ENCODE peak calls at places on chromosomes 7 and 10, in four cellular contexts. E, W, U and A are unnamed samples.

GRCh38 chr7:39816462-39817065 is 133.5 kb upstream of the CDK13 start:
- DNase-seq in E (no peak), W (no peak), U (no peak), A (no peak)

GRCh38 chr7:28658392-28658791 is 246.1 kb downstream of the CREB5 start:
- DNase-seq in E (no peak), W (no peak), U (no peak), A (no peak)

GRCh38 chr7:116525913-116526857 is 1.3 kb downstream of the CAV1 start:
- DNase-seq in E (peak), W (peak), U (peak), A (peak)

GRCh38 chr7:88184848-88185304 is 35.0 kb downstream of the SRI start:
- DNase-seq in E (peak), W (no peak), U (peak), A (peak)

GRCh38 chr7:45897042-45897690 is 8.9 kb downstream of the IGFBP1 start:
- DNase-seq in E (peak), W (no peak), U (no peak), A (peak)

GRCh38 chr7:127943541-127944521 is 87.4 kb downstream of the LRRC4 start:
- DNase-seq in E (peak), W (peak), U (no peak), A (peak)

GRCh38 chr7:159122276-159122675 is 22.4 kb downstream of the VIPR2 start:
- DNase-seq in E (no peak), W (no peak), U (no peak), A (no peak)

GRCh38 chr10:52864459-52865106 is 92.0 kb upstream of the MBL2 start:
- DNase-seq in E (peak), W (no peak), U (peak), A (peak)

GRCh38 chr7:144670251-144670650 is 165.6 kb downstream of the TPK1 start:
- DNase-seq in E (peak), W (no peak), U (no peak), A (no peak)

GRCh38 chr10:121409466-121410104 is 188.7 kb downstream of the FGFR2 start:
- DNase-seq in E (peak), W (no peak), U (no peak), A (no peak)

GRCh38 chr7:123819001-123819400 is 26.0 kb upstream of the HYAL4 start:
- DNase-seq in E (no peak), W (no peak), U (no peak), A (no peak)

GRCh38 chr10:119061352-119061751 is 19.3 kb downstream of the EIF3A start:
- DNase-seq in E (no peak), W (no peak), U (no peak), A (no peak)

GRCh38 chr10:59606551-59606961 is 103.1 kb downstream of the SLC16A9 start:
- DNase-seq in E (peak), W (peak), U (no peak), A (peak)

GRCh38 chr10:70444613-70445222 is 3.2 kb upstream of the NODAL start:
- DNase-seq in E (no peak), W (no peak), U (no peak), A (no peak)

GRCh38 chr10:70711911-70712310 is 39.6 kb downstream of the ADAMTS14 start:
- DNase-seq in E (no peak), W (no peak), U (no peak), A (no peak)

GRCh38 chr10:63431962-63432797 is 33.6 kb downstream of the JMJD1C start:
- DNase-seq in E (no peak), W (no peak), U (peak), A (no peak)

GRCh38 chr7:920351-921070 is 34.0 kb downstream of the ADAP1 start:
- DNase-seq in E (no peak), W (no peak), U (no peak), A (no peak)

GRCh38 chr7:152330827-152331226 is 105.0 kb downstream of the KMT2C start:
- DNase-seq in E (no peak), W (no peak), U (no peak), A (peak)

GRCh38 chr10:61643316-61643751 is 19.4 kb upstream of the CABCOCO1 start:
- DNase-seq in E (peak), W (no peak), U (no peak), A (peak)

GRCh38 chr10:34821587-34822585 is 6.8 kb upstream of the PARD3 start:
- DNase-seq in E (no peak), W (no peak), U (no peak), A (peak)

GRCh38 chr7:47561715-47562446 is 20.0 kb downstream of the TNS3 start:
- DNase-seq in E (no peak), W (no peak), U (no peak), A (no peak)

GRCh38 chr7:40546616-40547501 is 412.1 kb downstream of the SUGCT start:
- DNase-seq in E (no peak), W (peak), U (no peak), A (no peak)

GRCh38 chr10:90363799-90364483 is 493.9 kb downstream of the HTR7 start:
- DNase-seq in E (no peak), W (no peak), U (no peak), A (no peak)

GRCh38 chr7:5997210-5997808 is 11.5 kb downstream of the PMS2 start:
- DNase-seq in E (peak), W (peak), U (peak), A (peak)

GRCh38 chr7:18939771-18940576 is 177.5 kb downstream of the TWIST1 start:
- DNase-seq in E (no peak), W (no peak), U (no peak), A (no peak)

GRCh38 chr10:111277685-111278084 is 200.9 kb downstream of the ADRA2A start:
- DNase-seq in E (no peak), W (no peak), U (no peak), A (no peak)

GRCh38 chr7:48140001-48140681 is 31.1 kb upstream of the ABCA13 start:
- DNase-seq in E (peak), W (no peak), U (no peak), A (peak)

GRCh38 chr10:79443338-79444242 is 1.8 kb downstream of the ZCCHC24 start:
- DNase-seq in E (no peak), W (no peak), U (no peak), A (no peak)

GRCh38 chr10:80472234-80473095 is 18.4 kb downstream of the TSPAN14 start:
- DNase-seq in E (peak), W (no peak), U (peak), A (peak)

GRCh38 chr7:82230826-82231581 is 212.6 kb downstream of the CACNA2D1 start:
- DNase-seq in E (no peak), W (no peak), U (no peak), A (no peak)

GRCh38 chr7:5596046-5596895 is 172.6 kb upstream of the TNRC18 start:
- DNase-seq in E (peak), W (peak), U (peak), A (peak)

GRCh38 chr10:108421256-108421655 is 1256.8 kb upstream of the SORCS1 start:
- DNase-seq in E (no peak), W (peak), U (peak), A (no peak)

GRCh38 chr10:46225597-46225996 is 61.2 kb upstream of the ANTXRL start:
- DNase-seq in E (no peak), W (no peak), U (no peak), A (no peak)

GRCh38 chr7:99864041-99864440 is 12.8 kb downstream of the OR2AE1 start:
- DNase-seq in E (peak), W (no peak), U (no peak), A (no peak)

GRCh38 chr10:62075414-62075813 is 173.9 kb downstream of the ARID5B start:
- DNase-seq in E (no peak), W (no peak), U (no peak), A (peak)

GRCh38 chr10:131972474-131973071 is 9.2 kb downstream of the BNIP3 start:
- DNase-seq in E (peak), W (peak), U (no peak), A (no peak)

GRCh38 chr7:75048435-75049379 is 24.9 kb downstream of the RCC1L start:
- DNase-seq in E (peak), W (no peak), U (no peak), A (peak)

GRCh38 chr10:5434017-5434753 is 21.8 kb downstream of the NET1 start:
- DNase-seq in E (peak), W (no peak), U (peak), A (peak)

GRCh38 chr10:86374664-86375063 is 8.1 kb upstream of the GRID1 start:
- DNase-seq in E (no peak), W (no peak), U (no peak), A (no peak)

GRCh38 chr7:113086431-113086888 is at the start of gene GPR85:
- DNase-seq in E (peak), W (peak), U (peak), A (peak)

GRCh38 chr10:117424789-117425649 is 49.8 kb upstream of the PDZD8 start:
- DNase-seq in E (no peak), W (no peak), U (no peak), A (no peak)
- TF ChIP-seq CTCF in E (no peak), W (no peak), U (no peak), A (no peak)

GRCh38 chr10:109429956-109430760 is 493.2 kb downstream of the XPNPEP1 start:
- DNase-seq in E (peak), W (no peak), U (no peak), A (peak)

GRCh38 chr10:109426987-109427386 is 496.3 kb downstream of the XPNPEP1 start:
- DNase-seq in E (no peak), W (no peak), U (no peak), A (no peak)

GRCh38 chr10:109428775-109429480 is 494.4 kb downstream of the XPNPEP1 start:
- DNase-seq in E (no peak), W (no peak), U (no peak), A (no peak)

GRCh38 chr10:109430844-109431243 is 492.5 kb downstream of the XPNPEP1 start:
- DNase-seq in E (peak), W (no peak), U (no peak), A (no peak)

DNA sequence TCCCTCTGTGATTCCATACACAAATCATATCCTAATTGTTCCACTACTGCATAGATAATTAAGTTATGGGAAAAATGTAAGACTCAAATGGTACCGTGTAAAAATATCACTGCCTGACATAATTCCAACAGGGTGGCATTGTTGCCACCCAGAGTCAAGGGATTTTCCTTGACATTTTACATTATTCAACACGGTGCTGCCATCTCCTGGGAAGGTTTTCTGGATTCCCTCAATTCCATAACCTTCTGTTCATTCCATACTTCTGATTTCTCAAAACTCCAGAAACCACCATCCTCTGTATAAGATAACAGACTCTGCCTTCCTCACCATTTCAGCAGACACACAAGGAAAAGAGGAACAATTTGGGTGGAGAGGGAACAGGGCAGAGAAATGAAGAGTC is 495.9 kb downstream of the XPNPEP1 start:
- DNase-seq in E (no peak), W (no peak), U (no peak), A (peak)
- TF ChIP-seq CTCF in E (no peak), W (no peak), U (no peak), A (peak)

GRCh38 chr7:93147358-93147757 is 827 bp downstream of the SAMD9L start:
- DNase-seq in E (peak), W (no peak), U (peak), A (peak)

GRCh38 chr7:93148135-93148534 is at the start of gene SAMD9L:
- DNase-seq in E (peak), W (no peak), U (peak), A (peak)

GRCh38 chr7:93146465-93147127 is 1.6 kb downstream of the SAMD9L start:
- DNase-seq in E (no peak), W (no peak), U (peak), A (no peak)

GRCh38 chr7:93148727-93149126 is 542 bp upstream of the SAMD9L start:
- DNase-seq in E (no peak), W (no peak), U (no peak), A (no peak)

GRCh38 chr7:93150200-93150835 is 2.1 kb upstream of the SAMD9L start:
- DNase-seq in E (peak), W (no peak), U (no peak), A (peak)
- TF ChIP-seq CTCF in E (no peak), W (no peak), U (no peak), A (no peak)

DNA sequence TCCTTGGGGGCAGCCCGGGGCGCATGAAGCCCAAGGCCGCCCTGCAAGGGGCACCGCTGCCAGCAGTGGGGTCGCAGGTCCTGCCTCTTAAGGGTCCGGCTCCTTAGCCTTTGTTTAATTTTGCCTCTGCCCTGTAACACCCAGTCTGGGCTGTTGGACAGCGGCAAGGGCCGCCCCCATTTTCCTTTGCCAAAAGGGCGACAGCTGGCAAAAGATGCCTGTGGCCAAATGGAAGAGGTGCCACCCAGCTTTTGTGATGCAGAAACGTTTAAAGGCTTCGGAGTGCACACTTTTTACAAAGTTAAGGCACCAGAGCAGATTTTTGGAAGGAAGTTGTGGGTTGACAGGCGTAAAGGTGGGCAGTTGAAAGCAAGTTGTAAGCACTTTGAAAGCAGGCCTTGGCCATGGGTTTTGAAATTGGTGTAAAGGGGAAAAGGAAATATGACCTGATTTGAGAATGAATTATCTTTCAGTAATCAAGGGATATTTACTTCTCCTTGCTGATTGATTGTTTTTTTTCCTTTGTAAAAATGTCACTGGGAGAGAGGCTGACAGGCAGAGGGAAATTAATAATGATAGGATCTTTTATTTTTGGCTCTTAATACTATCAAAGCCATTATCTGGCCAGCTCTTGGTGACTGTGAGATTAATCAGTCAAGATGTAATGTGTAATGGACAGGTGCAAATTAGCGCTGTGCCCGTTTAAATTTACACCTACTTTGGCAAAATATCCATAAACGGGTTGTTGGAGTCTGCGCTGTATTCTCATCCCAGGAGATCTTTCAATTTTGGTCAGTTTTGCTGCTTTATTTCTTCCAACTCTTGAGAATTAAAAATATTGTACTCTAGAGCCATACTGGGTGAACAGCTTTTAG is 1.2 kb downstream of the CASD1 start:
- DNase-seq in E (peak), W (peak), U (peak), A (peak)
- TF ChIP-seq CTCF in E (no peak), W (no peak), U (no peak), A (no peak)

GRCh38 chr7:132140341-132140740 is 435.9 kb downstream of the PLXNA4 start:
- DNase-seq in E (no peak), W (no peak), U (no peak), A (no peak)

GRCh38 chr7:132145063-132145462 is 431.2 kb downstream of the PLXNA4 start:
- DNase-seq in E (no peak), W (no peak), U (no peak), A (no peak)

GRCh38 chr7:132141109-132141508 is 435.2 kb downstream of the PLXNA4 start:
- DNase-seq in E (peak), W (no peak), U (no peak), A (peak)

GRCh38 chr7:132138817-132139216 is 437.5 kb downstream of the PLXNA4 start:
- DNase-seq in E (peak), W (no peak), U (no peak), A (no peak)

DNA sequence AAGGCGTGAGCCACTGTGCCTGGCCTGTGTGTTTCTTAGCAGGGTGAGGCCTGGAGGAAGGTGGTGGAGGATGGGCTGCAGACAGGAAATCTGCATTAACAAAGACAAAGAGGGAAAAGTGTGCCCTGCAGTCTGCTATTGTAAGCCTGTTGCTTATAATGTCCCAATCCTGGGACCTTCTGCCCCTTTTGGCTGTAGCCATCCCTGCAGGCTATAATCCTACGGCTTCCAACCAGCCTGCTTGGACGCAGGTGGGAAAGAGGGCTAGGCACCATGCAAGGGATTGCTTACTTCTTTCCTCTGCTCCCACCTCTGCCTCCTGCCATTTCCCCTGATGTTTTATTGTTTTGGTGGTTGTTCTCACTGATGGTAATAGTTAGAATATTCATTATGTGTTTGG is 434.3 kb downstream of the PLXNA4 start:
- DNase-seq in E (no peak), W (no peak), U (no peak), A (no peak)
- TF ChIP-seq CTCF in E (no peak), W (no peak), U (no peak), A (no peak)

GRCh38 chr7:14717711-14718304 is 184.7 kb downstream of the DGKB start:
- DNase-seq in E (peak), W (no peak), U (no peak), A (peak)
- TF ChIP-seq CTCF in E (peak), W (peak), U (peak), A (peak)